ENCODE peak calls at places on chromosome 4, in four cellular contexts. C is AG10803, R is Caco-2, O is neural progenitor cell. L is an unnamed sample.

GRCh38 chr4:76948441-76949292 is 885 bp upstream of the SEPTIN11 start:
- DNase-seq in O (peak), R (peak), C (peak), L (peak)

GRCh38 chr4:90786602-90787001 is 659.4 kb downstream of the CCSER1 start:
- DNase-seq in C (no peak), O (no peak), R (no peak), L (no peak)

GRCh38 chr4:65834707-65835106 is 164.4 kb upstream of the EPHA5 start:
- DNase-seq in C (no peak), R (no peak), O (no peak), L (no peak)

GRCh38 chr4:88963817-88964216 is 93.2 kb downstream of the FAM13A start:
- DNase-seq in C (peak), R (no peak), O (no peak), L (peak)

GRCh38 chr4:4524364-4524763 is 17.5 kb downstream of the STX18 start:
- DNase-seq in O (peak), R (no peak), C (no peak), L (no peak)

GRCh38 chr4:75490155-75490554 is 24.0 kb downstream of the RCHY1 start:
- DNase-seq in R (no peak), C (peak), O (peak), L (peak)

GRCh38 chr4:84502955-84503373 is 3.9 kb upstream of the NKX6-1 start:
- DNase-seq in R (no peak), O (peak), C (no peak), L (no peak)

GRCh38 chr4:73308286-73308685 is 49.7 kb upstream of the ANKRD17 start:
- DNase-seq in O (peak), R (no peak), C (peak), L (peak)

GRCh38 chr4:112700679-112701078 is 63.7 kb downstream of the LARP7 start:
- DNase-seq in R (no peak), C (no peak), O (no peak), L (no peak)

GRCh38 chr4:130080872-130081451 is 985.0 kb downstream of the C4orf33 start:
- DNase-seq in R (no peak), C (no peak), O (no peak), L (no peak)

GRCh38 chr4:153215976-153216375 is 11.7 kb downstream of the TRIM2 start:
- DNase-seq in O (no peak), R (no peak), C (no peak), L (peak)

GRCh38 chr4:39046243-39046642 is 14.0 kb upstream of the TMEM156 start:
- DNase-seq in C (no peak), R (no peak), O (no peak), L (peak)
- H3K4me3 ChIP-seq in C (peak), R (no peak), O (peak), L (no peak)

DNA sequence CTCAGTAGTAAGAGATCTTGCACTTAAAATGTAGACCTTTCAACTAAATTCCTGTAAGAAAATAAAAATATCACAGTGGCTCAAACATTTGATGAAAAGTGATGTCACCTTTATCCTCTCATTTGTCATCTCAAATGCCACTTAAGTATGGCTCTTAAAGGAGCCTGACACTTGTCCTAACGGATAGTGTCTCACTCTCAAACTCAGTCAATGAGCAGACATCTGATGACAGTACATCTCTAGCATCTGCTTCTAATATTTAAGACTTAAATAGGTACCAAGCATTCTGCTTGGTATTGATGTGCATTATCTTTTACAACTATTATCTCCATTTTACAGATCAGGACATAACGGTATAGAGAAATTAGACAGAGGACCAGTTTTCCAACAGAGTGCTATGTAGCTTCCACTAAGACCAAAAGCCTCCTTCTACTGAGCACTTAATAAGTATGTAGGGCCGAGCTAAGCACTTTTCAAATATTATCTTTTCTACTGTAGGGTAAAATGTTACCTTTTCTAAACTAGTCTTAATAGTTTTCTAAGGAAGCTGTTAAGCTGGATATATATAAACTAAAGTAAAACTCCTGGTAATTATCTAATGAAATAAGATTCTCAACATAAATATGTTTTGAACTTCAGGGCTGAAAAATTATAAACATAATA is 110.2 kb downstream of the PDE5A start:
- DNase-seq in R (no peak), C (no peak), O (no peak), L (no peak)
- H3K4me3 ChIP-seq in R (no peak), C (no peak), O (no peak), L (no peak)

DNA sequence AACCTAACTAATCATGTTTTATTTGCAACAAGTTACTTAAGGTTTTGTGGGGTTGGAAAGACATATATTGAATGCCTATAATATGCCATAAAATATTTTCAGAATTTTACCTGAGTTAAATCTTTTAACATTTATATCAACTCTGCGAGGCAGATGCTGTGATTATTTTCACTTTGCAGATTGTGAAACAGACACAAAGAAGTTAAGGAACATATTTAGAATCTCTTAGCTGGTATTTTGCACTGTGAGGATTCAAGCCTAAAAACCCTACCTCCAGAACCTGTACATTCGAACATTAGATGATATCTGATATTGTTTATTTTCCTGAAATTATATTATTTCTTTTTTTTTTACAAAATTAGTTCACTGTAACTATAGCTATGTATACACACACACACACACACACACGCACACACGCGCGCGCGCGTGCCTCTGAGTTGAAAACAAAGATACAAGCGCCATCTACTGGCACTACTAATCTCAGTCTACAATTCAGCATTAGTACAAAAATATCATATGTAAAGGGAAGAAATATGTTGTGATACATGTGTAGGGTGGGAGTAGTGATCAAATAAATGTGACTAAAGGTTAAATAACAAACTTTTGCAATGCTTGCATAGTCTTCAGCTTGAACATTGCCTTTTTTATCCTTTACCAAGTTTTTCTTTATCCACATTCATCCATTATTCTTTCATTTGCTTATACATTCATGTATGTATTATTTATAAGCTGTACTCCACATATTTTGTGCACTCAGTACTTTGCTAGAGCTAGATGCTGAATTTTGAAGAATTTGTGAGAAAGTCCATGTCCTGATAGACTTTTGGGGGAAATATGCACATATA is 61.5 kb downstream of the ANXA10 start:
- DNase-seq in R (peak), O (peak), C (peak), L (peak)
- H3K4me3 ChIP-seq in R (no peak), O (no peak), C (peak), L (no peak)

GRCh38 chr4:42892413-42892812 is at the start of gene GRXCR1:
- DNase-seq in R (no peak), C (no peak), O (no peak), L (no peak)

DNA sequence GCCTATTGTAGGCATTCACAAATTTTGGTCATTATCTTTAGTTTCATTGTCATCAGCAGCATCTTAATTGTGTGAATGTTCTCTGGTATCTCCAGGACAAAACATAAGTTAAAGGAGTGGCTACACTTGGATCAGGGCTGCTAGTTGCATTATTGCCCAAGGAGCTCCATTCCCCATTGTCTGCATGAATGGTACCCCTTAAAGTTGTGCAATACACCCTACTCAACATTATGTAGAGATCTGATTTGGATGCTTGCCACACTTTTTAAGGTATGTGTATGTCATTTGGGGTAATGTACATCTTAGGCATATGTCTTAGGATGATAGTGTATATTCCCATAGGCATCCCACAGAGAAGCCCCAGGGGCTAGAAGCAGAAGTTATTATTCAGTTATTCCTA is 2.9 kb downstream of the GRXCR1 start:
- DNase-seq in R (no peak), C (no peak), O (no peak), L (no peak)
- H3K4me3 ChIP-seq in R (no peak), C (no peak), O (no peak), L (no peak)

DNA sequence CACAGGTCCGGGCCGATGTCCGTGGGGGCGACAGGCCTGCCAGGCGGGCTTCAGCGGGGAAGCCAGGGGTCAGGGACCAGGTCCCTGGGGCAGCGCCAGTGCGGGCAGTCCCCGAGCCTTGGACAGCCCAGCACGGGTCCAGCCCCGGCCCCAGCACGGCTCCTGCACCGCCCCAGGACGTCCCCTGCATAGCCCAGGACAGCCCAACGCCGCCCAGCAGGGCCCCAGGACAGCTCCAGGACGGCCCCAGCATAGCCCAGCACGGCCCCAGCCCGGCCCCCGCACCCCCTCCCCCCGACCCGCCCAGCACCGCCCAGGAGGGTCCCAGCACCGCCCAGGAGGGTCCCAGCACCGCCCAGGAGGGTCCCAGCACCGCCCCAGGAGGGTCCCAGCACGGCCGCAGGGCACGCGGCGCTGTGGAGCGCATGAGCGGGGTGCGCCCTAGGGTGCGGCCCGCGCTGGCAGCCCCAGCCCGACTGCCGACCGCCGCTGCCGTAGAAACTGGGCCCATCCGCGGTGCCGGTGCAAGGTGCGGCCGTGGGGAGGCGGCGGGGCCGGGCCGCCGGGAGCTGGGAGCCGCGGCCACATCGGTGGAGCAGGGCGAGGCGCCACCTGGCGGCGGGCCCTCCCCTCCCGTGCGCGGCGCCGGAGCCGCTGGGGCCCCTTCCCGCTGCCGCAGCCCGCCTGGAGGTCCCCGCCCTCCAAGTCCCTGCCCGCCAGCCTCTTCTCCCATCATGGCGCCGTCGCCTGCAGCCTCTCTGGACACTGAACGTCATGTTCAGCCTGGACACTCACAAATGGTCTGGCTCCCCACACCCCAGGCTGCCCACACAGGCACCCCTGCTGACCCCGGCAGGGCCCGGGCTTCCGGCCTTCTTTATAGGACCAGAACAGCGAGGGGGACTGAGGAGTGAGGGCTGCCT is 106.8 kb upstream of the NKX1-1 start:
- DNase-seq in O (peak), C (peak), R (no peak), L (no peak)
- H3K4me3 ChIP-seq in O (peak), C (peak), R (no peak), L (no peak)

GRCh38 chr4:57430706-57431105 is 320.5 kb upstream of the IGFBP7 start:
- DNase-seq in O (no peak), C (no peak), R (no peak), L (no peak)

GRCh38 chr4:57437649-57438048 is 327.5 kb upstream of the IGFBP7 start:
- DNase-seq in C (no peak), O (no peak), R (no peak), L (no peak)

GRCh38 chr4:57435300-57435699 is 325.1 kb upstream of the IGFBP7 start:
- DNase-seq in R (no peak), C (no peak), O (no peak), L (no peak)
- H3K4me3 ChIP-seq in R (no peak), C (no peak), O (no peak), L (no peak)